ENCODE peak calls at places on chromosomes 13 and 19, in seven cellular contexts. One of them, this sample, is unnamed.

GRCh38 chr13:37139356-37139755 is 33.9 kb upstream of the CSNK1A1L start:
- DNase-seq in stimulated activated CD4-positive, alpha-beta T cell treated with anti-CD3 and anti-CD28 coated beads, Interleukin-2, amount 100 ng/mL, for 48 hours: no peak
- DNase-seq in activated naive CD8-positive, alpha-beta T cell treated with anti-CD3 and anti-CD28 coated beads for 36 hours: no peak
- DNase-seq in RPMI8226: no peak
- DNase-seq in GM04504: no peak
- DNase-seq in progenitor cell of endocrine pancreas: no peak
- DNase-seq in sigmoid colon: no peak
- DNase-seq in this sample: no peak

GRCh38 chr13:44755872-44756271 is 179.7 kb upstream of the TSC22D1 start:
- DNase-seq in progenitor cell of endocrine pancreas: no peak
- DNase-seq in RPMI8226: no peak
- DNase-seq in stimulated activated CD4-positive, alpha-beta T cell treated with anti-CD3 and anti-CD28 coated beads, Interleukin-2, amount 100 ng/mL, for 48 hours: no peak
- DNase-seq in activated naive CD8-positive, alpha-beta T cell treated with anti-CD3 and anti-CD28 coated beads for 36 hours: no peak
- DNase-seq in GM04504: no peak
- DNase-seq in sigmoid colon: no peak
- DNase-seq in this sample: peak

GRCh38 chr13:33855371-33855895 is 37.5 kb downstream of the RFC3 start:
- DNase-seq in activated naive CD8-positive, alpha-beta T cell treated with anti-CD3 and anti-CD28 coated beads for 36 hours: no peak
- DNase-seq in stimulated activated CD4-positive, alpha-beta T cell treated with anti-CD3 and anti-CD28 coated beads, Interleukin-2, amount 100 ng/mL, for 48 hours: no peak
- DNase-seq in progenitor cell of endocrine pancreas: no peak
- DNase-seq in RPMI8226: no peak
- DNase-seq in sigmoid colon: no peak
- DNase-seq in GM04504: no peak
- DNase-seq in this sample: no peak

GRCh38 chr13:77372275-77372674 is 45.4 kb upstream of the MYCBP2 start:
- DNase-seq in RPMI8226: no peak
- DNase-seq in sigmoid colon: no peak
- DNase-seq in activated naive CD8-positive, alpha-beta T cell treated with anti-CD3 and anti-CD28 coated beads for 36 hours: no peak
- DNase-seq in progenitor cell of endocrine pancreas: no peak
- DNase-seq in stimulated activated CD4-positive, alpha-beta T cell treated with anti-CD3 and anti-CD28 coated beads, Interleukin-2, amount 100 ng/mL, for 48 hours: no peak
- DNase-seq in GM04504: no peak
- DNase-seq in this sample: no peak

GRCh38 chr19:51689751-51690358 is 3.3 kb upstream of the SPACA6 start:
- DNase-seq in sigmoid colon: peak
- DNase-seq in stimulated activated CD4-positive, alpha-beta T cell treated with anti-CD3 and anti-CD28 coated beads, Interleukin-2, amount 100 ng/mL, for 48 hours: no peak
- DNase-seq in RPMI8226: no peak
- DNase-seq in activated naive CD8-positive, alpha-beta T cell treated with anti-CD3 and anti-CD28 coated beads for 36 hours: no peak
- DNase-seq in progenitor cell of endocrine pancreas: peak
- DNase-seq in GM04504: no peak
- DNase-seq in this sample: no peak

GRCh38 chr13:21399741-21400140 is 59.4 kb downstream of the ZDHHC20 start:
- DNase-seq in RPMI8226: no peak
- DNase-seq in sigmoid colon: no peak
- DNase-seq in stimulated activated CD4-positive, alpha-beta T cell treated with anti-CD3 and anti-CD28 coated beads, Interleukin-2, amount 100 ng/mL, for 48 hours: no peak
- DNase-seq in progenitor cell of endocrine pancreas: no peak
- DNase-seq in GM04504: no peak
- DNase-seq in activated naive CD8-positive, alpha-beta T cell treated with anti-CD3 and anti-CD28 coated beads for 36 hours: no peak
- DNase-seq in this sample: peak

GRCh38 chr13:34435338-34435737 is 506.7 kb upstream of the NBEA start:
- DNase-seq in stimulated activated CD4-positive, alpha-beta T cell treated with anti-CD3 and anti-CD28 coated beads, Interleukin-2, amount 100 ng/mL, for 48 hours: no peak
- DNase-seq in RPMI8226: no peak
- DNase-seq in progenitor cell of endocrine pancreas: no peak
- DNase-seq in GM04504: peak
- DNase-seq in sigmoid colon: no peak
- DNase-seq in activated naive CD8-positive, alpha-beta T cell treated with anti-CD3 and anti-CD28 coated beads for 36 hours: no peak
- DNase-seq in this sample: no peak

GRCh38 chr19:50358483-50359431 is 6.7 kb downstream of the NAPSA start:
- DNase-seq in sigmoid colon: peak
- DNase-seq in GM04504: peak
- DNase-seq in progenitor cell of endocrine pancreas: no peak
- DNase-seq in activated naive CD8-positive, alpha-beta T cell treated with anti-CD3 and anti-CD28 coated beads for 36 hours: peak
- DNase-seq in stimulated activated CD4-positive, alpha-beta T cell treated with anti-CD3 and anti-CD28 coated beads, Interleukin-2, amount 100 ng/mL, for 48 hours: peak
- DNase-seq in RPMI8226: peak
- DNase-seq in this sample: no peak

GRCh38 chr19:38856813-38857212 is 7.0 kb upstream of the HNRNPL start:
- DNase-seq in GM04504: no peak
- DNase-seq in progenitor cell of endocrine pancreas: no peak
- DNase-seq in sigmoid colon: no peak
- DNase-seq in activated naive CD8-positive, alpha-beta T cell treated with anti-CD3 and anti-CD28 coated beads for 36 hours: no peak
- DNase-seq in RPMI8226: no peak
- DNase-seq in stimulated activated CD4-positive, alpha-beta T cell treated with anti-CD3 and anti-CD28 coated beads, Interleukin-2, amount 100 ng/mL, for 48 hours: no peak
- DNase-seq in this sample: no peak

GRCh38 chr13:33633701-33634525 is 184.0 kb upstream of the RFC3 start:
- DNase-seq in stimulated activated CD4-positive, alpha-beta T cell treated with anti-CD3 and anti-CD28 coated beads, Interleukin-2, amount 100 ng/mL, for 48 hours: no peak
- DNase-seq in RPMI8226: no peak
- DNase-seq in activated naive CD8-positive, alpha-beta T cell treated with anti-CD3 and anti-CD28 coated beads for 36 hours: no peak
- DNase-seq in GM04504: no peak
- DNase-seq in sigmoid colon: no peak
- DNase-seq in progenitor cell of endocrine pancreas: no peak
- DNase-seq in this sample: no peak

GRCh38 chr13:94154362-94154761 is 325.1 kb downstream of the DCT start:
- DNase-seq in GM04504: peak
- DNase-seq in progenitor cell of endocrine pancreas: no peak
- DNase-seq in stimulated activated CD4-positive, alpha-beta T cell treated with anti-CD3 and anti-CD28 coated beads, Interleukin-2, amount 100 ng/mL, for 48 hours: no peak
- DNase-seq in activated naive CD8-positive, alpha-beta T cell treated with anti-CD3 and anti-CD28 coated beads for 36 hours: no peak
- DNase-seq in sigmoid colon: no peak
- DNase-seq in RPMI8226: no peak
- DNase-seq in this sample: no peak

GRCh38 chr13:21018220-21018619 is 43.2 kb downstream of the LATS2 start:
- DNase-seq in progenitor cell of endocrine pancreas: no peak
- DNase-seq in sigmoid colon: no peak
- DNase-seq in GM04504: no peak
- DNase-seq in RPMI8226: no peak
- DNase-seq in activated naive CD8-positive, alpha-beta T cell treated with anti-CD3 and anti-CD28 coated beads for 36 hours: no peak
- DNase-seq in stimulated activated CD4-positive, alpha-beta T cell treated with anti-CD3 and anti-CD28 coated beads, Interleukin-2, amount 100 ng/mL, for 48 hours: no peak
- DNase-seq in this sample: no peak

GRCh38 chr13:111031531-111031961 is 83.6 kb upstream of the ARHGEF7 start:
- DNase-seq in GM04504: peak
- DNase-seq in sigmoid colon: no peak
- DNase-seq in progenitor cell of endocrine pancreas: no peak
- DNase-seq in stimulated activated CD4-positive, alpha-beta T cell treated with anti-CD3 and anti-CD28 coated beads, Interleukin-2, amount 100 ng/mL, for 48 hours: no peak
- DNase-seq in activated naive CD8-positive, alpha-beta T cell treated with anti-CD3 and anti-CD28 coated beads for 36 hours: no peak
- DNase-seq in RPMI8226: peak
- DNase-seq in this sample: peak

GRCh38 chr19:18629166-18630088 is 7.4 kb upstream of the KLHL26 start:
- DNase-seq in sigmoid colon: no peak
- DNase-seq in RPMI8226: no peak
- DNase-seq in progenitor cell of endocrine pancreas: no peak
- DNase-seq in activated naive CD8-positive, alpha-beta T cell treated with anti-CD3 and anti-CD28 coated beads for 36 hours: no peak
- DNase-seq in stimulated activated CD4-positive, alpha-beta T cell treated with anti-CD3 and anti-CD28 coated beads, Interleukin-2, amount 100 ng/mL, for 48 hours: no peak
- DNase-seq in GM04504: no peak
- DNase-seq in this sample: no peak

GRCh38 chr13:114071991-114072390 is 60.4 kb downstream of the RASA3 start:
- DNase-seq in sigmoid colon: peak
- DNase-seq in activated naive CD8-positive, alpha-beta T cell treated with anti-CD3 and anti-CD28 coated beads for 36 hours: no peak
- DNase-seq in GM04504: no peak
- DNase-seq in stimulated activated CD4-positive, alpha-beta T cell treated with anti-CD3 and anti-CD28 coated beads, Interleukin-2, amount 100 ng/mL, for 48 hours: no peak
- DNase-seq in progenitor cell of endocrine pancreas: no peak
- DNase-seq in RPMI8226: no peak
- DNase-seq in this sample: no peak

GRCh38 chr19:3440082-3440481 is 40.2 kb downstream of the SMIM24 start:
- DNase-seq in RPMI8226: peak
- DNase-seq in sigmoid colon: peak
- DNase-seq in progenitor cell of endocrine pancreas: no peak
- DNase-seq in stimulated activated CD4-positive, alpha-beta T cell treated with anti-CD3 and anti-CD28 coated beads, Interleukin-2, amount 100 ng/mL, for 48 hours: peak
- DNase-seq in activated naive CD8-positive, alpha-beta T cell treated with anti-CD3 and anti-CD28 coated beads for 36 hours: peak
- DNase-seq in GM04504: no peak
- DNase-seq in this sample: no peak

GRCh38 chr13:29991343-29991742 is 140.9 kb upstream of the UBL3 start:
- DNase-seq in sigmoid colon: no peak
- DNase-seq in activated naive CD8-positive, alpha-beta T cell treated with anti-CD3 and anti-CD28 coated beads for 36 hours: no peak
- DNase-seq in RPMI8226: no peak
- DNase-seq in progenitor cell of endocrine pancreas: no peak
- DNase-seq in GM04504: peak
- DNase-seq in stimulated activated CD4-positive, alpha-beta T cell treated with anti-CD3 and anti-CD28 coated beads, Interleukin-2, amount 100 ng/mL, for 48 hours: no peak
- DNase-seq in this sample: peak

GRCh38 chr13:27795718-27796019 is 3.4 kb downstream of the GSX1 start:
- DNase-seq in RPMI8226: no peak
- DNase-seq in progenitor cell of endocrine pancreas: no peak
- DNase-seq in stimulated activated CD4-positive, alpha-beta T cell treated with anti-CD3 and anti-CD28 coated beads, Interleukin-2, amount 100 ng/mL, for 48 hours: no peak
- DNase-seq in sigmoid colon: no peak
- DNase-seq in activated naive CD8-positive, alpha-beta T cell treated with anti-CD3 and anti-CD28 coated beads for 36 hours: no peak
- DNase-seq in GM04504: no peak
- DNase-seq in this sample: no peak

GRCh38 chr19:13985771-13986347 is 20.3 kb downstream of the RFX1 start:
- DNase-seq in RPMI8226: no peak
- DNase-seq in activated naive CD8-positive, alpha-beta T cell treated with anti-CD3 and anti-CD28 coated beads for 36 hours: no peak
- DNase-seq in progenitor cell of endocrine pancreas: no peak
- DNase-seq in GM04504: no peak
- DNase-seq in sigmoid colon: no peak
- DNase-seq in stimulated activated CD4-positive, alpha-beta T cell treated with anti-CD3 and anti-CD28 coated beads, Interleukin-2, amount 100 ng/mL, for 48 hours: no peak
- DNase-seq in this sample: peak

GRCh38 chr13:19155321-19155861 is 26.2 kb downstream of the TUBA3C start:
- DNase-seq in activated naive CD8-positive, alpha-beta T cell treated with anti-CD3 and anti-CD28 coated beads for 36 hours: no peak
- DNase-seq in sigmoid colon: no peak
- DNase-seq in RPMI8226: no peak
- DNase-seq in stimulated activated CD4-positive, alpha-beta T cell treated with anti-CD3 and anti-CD28 coated beads, Interleukin-2, amount 100 ng/mL, for 48 hours: no peak
- DNase-seq in progenitor cell of endocrine pancreas: no peak
- DNase-seq in GM04504: no peak
- DNase-seq in this sample: peak

GRCh38 chr19:5393088-5393487 is 52.5 kb upstream of the PTPRS start:
- DNase-seq in RPMI8226: no peak
- DNase-seq in activated naive CD8-positive, alpha-beta T cell treated with anti-CD3 and anti-CD28 coated beads for 36 hours: no peak
- DNase-seq in sigmoid colon: no peak
- DNase-seq in progenitor cell of endocrine pancreas: no peak
- DNase-seq in stimulated activated CD4-positive, alpha-beta T cell treated with anti-CD3 and anti-CD28 coated beads, Interleukin-2, amount 100 ng/mL, for 48 hours: no peak
- DNase-seq in GM04504: no peak
- DNase-seq in this sample: no peak

GRCh38 chr19:40366697-40367561 is 18.4 kb downstream of the PLD3 start:
- DNase-seq in RPMI8226: no peak
- DNase-seq in sigmoid colon: no peak
- DNase-seq in progenitor cell of endocrine pancreas: peak
- DNase-seq in activated naive CD8-positive, alpha-beta T cell treated with anti-CD3 and anti-CD28 coated beads for 36 hours: no peak
- DNase-seq in GM04504: no peak
- DNase-seq in stimulated activated CD4-positive, alpha-beta T cell treated with anti-CD3 and anti-CD28 coated beads, Interleukin-2, amount 100 ng/mL, for 48 hours: no peak
- DNase-seq in this sample: no peak

GRCh38 chr13:29679357-29680050 is 84.0 kb upstream of the SLC7A1 start:
- DNase-seq in RPMI8226: no peak
- DNase-seq in stimulated activated CD4-positive, alpha-beta T cell treated with anti-CD3 and anti-CD28 coated beads, Interleukin-2, amount 100 ng/mL, for 48 hours: no peak
- DNase-seq in GM04504: no peak
- DNase-seq in progenitor cell of endocrine pancreas: no peak
- DNase-seq in activated naive CD8-positive, alpha-beta T cell treated with anti-CD3 and anti-CD28 coated beads for 36 hours: no peak
- DNase-seq in sigmoid colon: no peak
- DNase-seq in this sample: no peak

GRCh38 chr13:25732146-25732865 is 319.5 kb downstream of the SHISA2 start:
- DNase-seq in activated naive CD8-positive, alpha-beta T cell treated with anti-CD3 and anti-CD28 coated beads for 36 hours: no peak
- DNase-seq in GM04504: no peak
- DNase-seq in sigmoid colon: no peak
- DNase-seq in RPMI8226: no peak
- DNase-seq in progenitor cell of endocrine pancreas: no peak
- DNase-seq in stimulated activated CD4-positive, alpha-beta T cell treated with anti-CD3 and anti-CD28 coated beads, Interleukin-2, amount 100 ng/mL, for 48 hours: no peak
- DNase-seq in this sample: no peak

GRCh38 chr13:98265669-98266551 is 88.8 kb upstream of the RNF113B start:
- DNase-seq in sigmoid colon: no peak
- DNase-seq in progenitor cell of endocrine pancreas: no peak
- DNase-seq in activated naive CD8-positive, alpha-beta T cell treated with anti-CD3 and anti-CD28 coated beads for 36 hours: no peak
- DNase-seq in GM04504: no peak
- DNase-seq in RPMI8226: no peak
- DNase-seq in stimulated activated CD4-positive, alpha-beta T cell treated with anti-CD3 and anti-CD28 coated beads, Interleukin-2, amount 100 ng/mL, for 48 hours: no peak
- DNase-seq in this sample: no peak

GRCh38 chr19:607301-608154 is 17.8 kb downstream of the HCN2 start:
- DNase-seq in GM04504: no peak
- DNase-seq in activated naive CD8-positive, alpha-beta T cell treated with anti-CD3 and anti-CD28 coated beads for 36 hours: no peak
- DNase-seq in sigmoid colon: no peak
- DNase-seq in RPMI8226: no peak
- DNase-seq in progenitor cell of endocrine pancreas: no peak
- DNase-seq in stimulated activated CD4-positive, alpha-beta T cell treated with anti-CD3 and anti-CD28 coated beads, Interleukin-2, amount 100 ng/mL, for 48 hours: no peak
- DNase-seq in this sample: no peak

GRCh38 chr19:15922021-15922420 is 12.3 kb downstream of the CYP4F11 start:
- DNase-seq in activated naive CD8-positive, alpha-beta T cell treated with anti-CD3 and anti-CD28 coated beads for 36 hours: no peak
- DNase-seq in progenitor cell of endocrine pancreas: no peak
- DNase-seq in RPMI8226: no peak
- DNase-seq in GM04504: no peak
- DNase-seq in sigmoid colon: no peak
- DNase-seq in stimulated activated CD4-positive, alpha-beta T cell treated with anti-CD3 and anti-CD28 coated beads, Interleukin-2, amount 100 ng/mL, for 48 hours: no peak
- DNase-seq in this sample: no peak

GRCh38 chr13:99434258-99434788 is 66.9 kb upstream of the TM9SF2 start:
- DNase-seq in activated naive CD8-positive, alpha-beta T cell treated with anti-CD3 and anti-CD28 coated beads for 36 hours: peak
- DNase-seq in RPMI8226: no peak
- DNase-seq in sigmoid colon: no peak
- DNase-seq in progenitor cell of endocrine pancreas: no peak
- DNase-seq in GM04504: no peak
- DNase-seq in stimulated activated CD4-positive, alpha-beta T cell treated with anti-CD3 and anti-CD28 coated beads, Interleukin-2, amount 100 ng/mL, for 48 hours: peak
- DNase-seq in this sample: no peak

This sample was measured in SW480.